ENCODE peak calls at places on chromosomes 13 and 19, in ten cellular contexts. One of them, this sample, is unnamed.

GRCh38 chr19:4291200-4291732 is 10.9 kb downstream of the TMIGD2 start:
- DNase-seq in mesothelial cell of epicardium: no peak
- DNase-seq in heart right ventricle: no peak
- DNase-seq in body of pancreas: no peak
- DNase-seq in nephron progenitor cell: no peak
- DNase-seq in brain microvascular endothelial cell: no peak
- DNase-seq in H1: no peak
- DNase-seq in astrocyte of the spinal cord: no peak
- DNase-seq in cardiac fibroblast: no peak
- DNase-seq in sigmoid colon: no peak
- DNase-seq in this sample: no peak

GRCh38 chr13:78102121-78102677 is 183.6 kb upstream of the EDNRB start:
- DNase-seq in mesothelial cell of epicardium: no peak
- DNase-seq in heart right ventricle: peak; percentile 41
- DNase-seq in body of pancreas: peak; percentile 19
- DNase-seq in nephron progenitor cell: no peak
- DNase-seq in brain microvascular endothelial cell: peak; percentile 4
- DNase-seq in H1: no peak
- DNase-seq in astrocyte of the spinal cord: peak; percentile 14
- DNase-seq in cardiac fibroblast: peak; percentile 93
- DNase-seq in sigmoid colon: peak; percentile 64
- DNase-seq in this sample: no peak

GRCh38 chr19:35031072-35031881 is 1.0 kb downstream of the SCN1B start:
- DNase-seq in mesothelial cell of epicardium: no peak
- DNase-seq in heart right ventricle: no peak
- DNase-seq in body of pancreas: no peak
- DNase-seq in nephron progenitor cell: peak; percentile 74
- DNase-seq in brain microvascular endothelial cell: no peak
- DNase-seq in H1: peak; percentile 70
- DNase-seq in astrocyte of the spinal cord: peak; percentile 41
- DNase-seq in cardiac fibroblast: peak; percentile 23
- DNase-seq in sigmoid colon: no peak
- DNase-seq in this sample: no peak

GRCh38 chr19:48497728-48498575 is 13.7 kb downstream of the LMTK3 start:
- DNase-seq in mesothelial cell of epicardium: no peak
- DNase-seq in heart right ventricle: no peak
- DNase-seq in body of pancreas: no peak
- DNase-seq in nephron progenitor cell: no peak
- DNase-seq in brain microvascular endothelial cell: no peak
- DNase-seq in H1: no peak
- DNase-seq in astrocyte of the spinal cord: no peak
- DNase-seq in cardiac fibroblast: no peak
- DNase-seq in sigmoid colon: no peak
- DNase-seq in this sample: no peak

GRCh38 chr19:36775768-36776167 is 3.2 kb upstream of the ZNF850 start:
- DNase-seq in mesothelial cell of epicardium: no peak
- DNase-seq in heart right ventricle: peak; percentile 50
- DNase-seq in body of pancreas: peak; percentile 49
- DNase-seq in nephron progenitor cell: no peak
- DNase-seq in brain microvascular endothelial cell: no peak
- DNase-seq in H1: no peak
- DNase-seq in astrocyte of the spinal cord: no peak
- DNase-seq in cardiac fibroblast: peak; percentile 19
- DNase-seq in sigmoid colon: no peak
- DNase-seq in this sample: no peak

GRCh38 chr13:35475131-35475959 is 1.1 kb downstream of the MAB21L1 start:
- DNase-seq in mesothelial cell of epicardium: no peak
- DNase-seq in heart right ventricle: peak; percentile 31
- DNase-seq in body of pancreas: no peak
- DNase-seq in nephron progenitor cell: peak; percentile 63
- DNase-seq in brain microvascular endothelial cell: peak; percentile 7
- DNase-seq in H1: peak; percentile 71
- DNase-seq in astrocyte of the spinal cord: peak; percentile 49
- DNase-seq in cardiac fibroblast: peak; percentile 34
- DNase-seq in sigmoid colon: peak; percentile 61
- DNase-seq in this sample: peak; percentile 43

GRCh38 chr19:54142166-54142780 is 4.7 kb downstream of the CNOT3 start:
- DNase-seq in mesothelial cell of epicardium: no peak
- DNase-seq in heart right ventricle: no peak
- DNase-seq in body of pancreas: no peak
- DNase-seq in nephron progenitor cell: no peak
- DNase-seq in brain microvascular endothelial cell: no peak
- DNase-seq in H1: no peak
- DNase-seq in astrocyte of the spinal cord: no peak
- DNase-seq in cardiac fibroblast: no peak
- DNase-seq in sigmoid colon: no peak
- DNase-seq in this sample: no peak

GRCh38 chr13:111219306-111219705 is 101.1 kb upstream of the TEX29 start:
- DNase-seq in mesothelial cell of epicardium: no peak
- DNase-seq in heart right ventricle: peak; percentile 49
- DNase-seq in body of pancreas: peak; percentile 35
- DNase-seq in nephron progenitor cell: no peak
- DNase-seq in brain microvascular endothelial cell: peak; percentile 83
- DNase-seq in H1: no peak
- DNase-seq in astrocyte of the spinal cord: peak; percentile 79
- DNase-seq in cardiac fibroblast: peak; percentile 91
- DNase-seq in sigmoid colon: peak; percentile 81
- DNase-seq in this sample: no peak

GRCh38 chr13:98626298-98626940 is 49.5 kb upstream of the STK24 start:
- DNase-seq in mesothelial cell of epicardium: no peak
- DNase-seq in heart right ventricle: no peak
- DNase-seq in body of pancreas: no peak
- DNase-seq in nephron progenitor cell: no peak
- DNase-seq in brain microvascular endothelial cell: no peak
- DNase-seq in H1: peak; percentile 8
- DNase-seq in astrocyte of the spinal cord: no peak
- DNase-seq in cardiac fibroblast: no peak
- DNase-seq in sigmoid colon: no peak
- DNase-seq in this sample: no peak

GRCh38 chr19:6056801-6057650 is 53.3 kb downstream of the RFX2 start:
- DNase-seq in mesothelial cell of epicardium: no peak
- DNase-seq in heart right ventricle: peak; percentile 84
- DNase-seq in body of pancreas: peak; percentile 50
- DNase-seq in nephron progenitor cell: no peak
- DNase-seq in brain microvascular endothelial cell: peak; percentile 93
- DNase-seq in H1: no peak
- DNase-seq in astrocyte of the spinal cord: peak; percentile 94
- DNase-seq in cardiac fibroblast: peak; percentile 97
- DNase-seq in sigmoid colon: peak; percentile 94
- DNase-seq in this sample: no peak

GRCh38 chr19:21158523-21159135 is 16.8 kb downstream of the ZNF431 start:
- DNase-seq in mesothelial cell of epicardium: no peak
- DNase-seq in heart right ventricle: no peak
- DNase-seq in body of pancreas: no peak
- DNase-seq in nephron progenitor cell: no peak
- DNase-seq in brain microvascular endothelial cell: peak; percentile 4
- DNase-seq in H1: no peak
- DNase-seq in astrocyte of the spinal cord: peak; percentile 48
- DNase-seq in cardiac fibroblast: peak; percentile 67
- DNase-seq in sigmoid colon: no peak
- DNase-seq in this sample: no peak

GRCh38 chr19:9861503-9861902 is 26.4 kb downstream of the PIN1 start:
- DNase-seq in mesothelial cell of epicardium: no peak
- DNase-seq in heart right ventricle: no peak
- DNase-seq in body of pancreas: no peak
- DNase-seq in nephron progenitor cell: no peak
- DNase-seq in brain microvascular endothelial cell: no peak
- DNase-seq in H1: no peak
- DNase-seq in astrocyte of the spinal cord: no peak
- DNase-seq in cardiac fibroblast: no peak
- DNase-seq in sigmoid colon: no peak
- DNase-seq in this sample: no peak

GRCh38 chr13:37207646-37208045 is 102.2 kb upstream of the CSNK1A1L start:
- DNase-seq in mesothelial cell of epicardium: no peak
- DNase-seq in heart right ventricle: no peak
- DNase-seq in body of pancreas: no peak
- DNase-seq in nephron progenitor cell: no peak
- DNase-seq in brain microvascular endothelial cell: peak; percentile 70
- DNase-seq in H1: no peak
- DNase-seq in astrocyte of the spinal cord: peak; percentile 29
- DNase-seq in cardiac fibroblast: peak; percentile 57
- DNase-seq in sigmoid colon: no peak
- DNase-seq in this sample: no peak

DNA sequence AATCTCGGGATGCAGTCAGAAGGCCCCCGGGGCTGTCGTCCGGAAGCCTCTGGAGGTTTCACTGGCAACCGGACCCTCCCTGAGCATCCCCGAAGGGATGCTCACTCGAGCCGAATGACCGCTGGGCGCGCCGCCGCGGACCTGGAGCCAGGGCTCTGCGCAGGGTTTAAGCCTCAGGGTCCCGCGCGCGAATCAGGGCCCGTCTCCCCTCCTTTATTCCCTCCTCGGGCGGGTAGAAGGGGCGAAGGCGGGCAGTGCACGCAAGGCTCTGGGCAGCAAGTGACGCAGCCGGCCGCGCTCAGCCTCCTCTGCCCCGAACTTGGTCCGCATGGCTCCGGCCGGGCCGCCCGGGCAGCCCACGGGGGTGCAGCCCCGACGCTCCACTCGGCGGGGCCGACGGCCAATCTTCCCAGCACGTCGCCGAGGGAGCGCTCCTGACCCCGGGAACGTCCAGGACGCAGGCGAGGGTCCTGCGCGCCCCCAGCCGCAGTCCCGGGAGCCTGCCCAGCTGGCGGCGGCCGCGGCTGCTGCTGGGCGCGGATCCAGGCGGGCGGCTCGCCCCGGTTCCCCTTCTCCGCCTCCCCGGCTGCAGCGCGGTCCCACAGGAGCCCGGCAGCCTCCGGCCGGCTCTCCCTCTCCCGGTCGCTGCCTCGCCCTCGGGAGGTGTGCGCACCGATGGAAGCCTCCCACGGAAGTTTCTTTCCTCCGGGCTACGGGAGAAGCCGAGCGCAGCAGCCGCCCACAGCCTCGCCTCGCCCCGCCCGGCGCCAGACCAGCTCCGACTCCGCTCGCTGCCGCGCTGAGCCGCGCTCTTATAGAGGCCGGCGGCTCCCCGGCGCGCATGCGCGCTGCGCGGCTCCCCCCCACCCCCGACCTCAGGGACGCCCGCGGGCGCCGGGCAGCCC is at the start of gene SHISA2:
- DNase-seq in mesothelial cell of epicardium: peak; percentile 39
- DNase-seq in heart right ventricle: no peak
- DNase-seq in body of pancreas: peak; percentile 41
- DNase-seq in nephron progenitor cell: peak; percentile 69
- DNase-seq in brain microvascular endothelial cell: no peak
- DNase-seq in H1: peak; percentile 79
- DNase-seq in astrocyte of the spinal cord: peak; percentile 78
- DNase-seq in cardiac fibroblast: peak; percentile 56
- DNase-seq in sigmoid colon: no peak
- DNase-seq in this sample: peak; percentile 20
- TF ChIP-seq CTCF in mesothelial cell of epicardium: no peak
- TF ChIP-seq CTCF in heart right ventricle: no peak
- TF ChIP-seq CTCF in body of pancreas: no peak
- TF ChIP-seq CTCF in nephron progenitor cell: no peak
- TF ChIP-seq CTCF in brain microvascular endothelial cell: no peak
- TF ChIP-seq CTCF in H1: no peak
- TF ChIP-seq CTCF in astrocyte of the spinal cord: no peak
- TF ChIP-seq CTCF in cardiac fibroblast: no peak
- TF ChIP-seq CTCF in sigmoid colon: no peak
- TF ChIP-seq CTCF in this sample: no peak

GRCh38 chr19:44587863-44588752 is 25.3 kb upstream of the IGSF23 start:
- DNase-seq in mesothelial cell of epicardium: no peak
- DNase-seq in heart right ventricle: no peak
- DNase-seq in body of pancreas: no peak
- DNase-seq in nephron progenitor cell: no peak
- DNase-seq in brain microvascular endothelial cell: peak; percentile 96
- DNase-seq in H1: no peak
- DNase-seq in astrocyte of the spinal cord: peak; percentile 93
- DNase-seq in cardiac fibroblast: peak; percentile 90
- DNase-seq in sigmoid colon: no peak
- DNase-seq in this sample: peak; percentile 70
- TF ChIP-seq CTCF in mesothelial cell of epicardium: no peak
- TF ChIP-seq CTCF in heart right ventricle: peak; percentile 40
- TF ChIP-seq CTCF in body of pancreas: no peak
- TF ChIP-seq CTCF in nephron progenitor cell: no peak
- TF ChIP-seq CTCF in brain microvascular endothelial cell: peak; percentile 41
- TF ChIP-seq CTCF in H1: no peak
- TF ChIP-seq CTCF in astrocyte of the spinal cord: peak; percentile 33
- TF ChIP-seq CTCF in cardiac fibroblast: peak; percentile 32
- TF ChIP-seq CTCF in sigmoid colon: no peak
- TF ChIP-seq CTCF in this sample: no peak

GRCh38 chr19:11347546-11347945 is 1.2 kb downstream of the CCDC159 start:
- DNase-seq in mesothelial cell of epicardium: no peak
- DNase-seq in heart right ventricle: no peak
- DNase-seq in body of pancreas: no peak
- DNase-seq in nephron progenitor cell: no peak
- DNase-seq in brain microvascular endothelial cell: no peak
- DNase-seq in H1: no peak
- DNase-seq in astrocyte of the spinal cord: no peak
- DNase-seq in cardiac fibroblast: no peak
- DNase-seq in sigmoid colon: no peak
- DNase-seq in this sample: no peak

GRCh38 chr19:11349171-11349570 is 2.9 kb downstream of the CCDC159 start:
- DNase-seq in mesothelial cell of epicardium: no peak
- DNase-seq in heart right ventricle: no peak
- DNase-seq in body of pancreas: no peak
- DNase-seq in nephron progenitor cell: no peak
- DNase-seq in brain microvascular endothelial cell: no peak
- DNase-seq in H1: no peak
- DNase-seq in astrocyte of the spinal cord: no peak
- DNase-seq in cardiac fibroblast: no peak
- DNase-seq in sigmoid colon: no peak
- DNase-seq in this sample: no peak

GRCh38 chr19:11342429-11342828 is 3.0 kb upstream of the RAB3D start:
- DNase-seq in mesothelial cell of epicardium: no peak
- DNase-seq in heart right ventricle: no peak
- DNase-seq in body of pancreas: no peak
- DNase-seq in nephron progenitor cell: no peak
- DNase-seq in brain microvascular endothelial cell: no peak
- DNase-seq in H1: no peak
- DNase-seq in astrocyte of the spinal cord: no peak
- DNase-seq in cardiac fibroblast: no peak
- DNase-seq in sigmoid colon: no peak
- DNase-seq in this sample: no peak

GRCh38 chr19:11345122-11345752 is 831 bp downstream of the TMEM205 start:
- DNase-seq in mesothelial cell of epicardium: no peak
- DNase-seq in heart right ventricle: no peak
- DNase-seq in body of pancreas: peak; percentile 28
- DNase-seq in nephron progenitor cell: no peak
- DNase-seq in brain microvascular endothelial cell: no peak
- DNase-seq in H1: no peak
- DNase-seq in astrocyte of the spinal cord: no peak
- DNase-seq in cardiac fibroblast: no peak
- DNase-seq in sigmoid colon: no peak
- DNase-seq in this sample: no peak

GRCh38 chr19:11346104-11346940 is at the start of the genes CCDC159 and TMEM205:
- DNase-seq in mesothelial cell of epicardium: peak; percentile 95
- DNase-seq in heart right ventricle: peak; percentile 99
- DNase-seq in body of pancreas: peak; percentile 99
- DNase-seq in nephron progenitor cell: peak; percentile 97
- DNase-seq in brain microvascular endothelial cell: peak; percentile 99
- DNase-seq in H1: peak; percentile 96
- DNase-seq in astrocyte of the spinal cord: peak; percentile 100
- DNase-seq in cardiac fibroblast: peak; percentile 100
- DNase-seq in sigmoid colon: peak; percentile 100
- DNase-seq in this sample: peak; percentile 100
- TF ChIP-seq CTCF in mesothelial cell of epicardium: no peak
- TF ChIP-seq CTCF in heart right ventricle: peak; percentile 36
- TF ChIP-seq CTCF in body of pancreas: no peak
- TF ChIP-seq CTCF in nephron progenitor cell: no peak
- TF ChIP-seq CTCF in brain microvascular endothelial cell: no peak
- TF ChIP-seq CTCF in H1: no peak
- TF ChIP-seq CTCF in astrocyte of the spinal cord: peak; percentile 5
- TF ChIP-seq CTCF in cardiac fibroblast: no peak
- TF ChIP-seq CTCF in sigmoid colon: no peak
- TF ChIP-seq CTCF in this sample: no peak

GRCh38 chr13:46314587-46314986 is 72.5 kb downstream of the RUBCNL start:
- DNase-seq in mesothelial cell of epicardium: no peak
- DNase-seq in heart right ventricle: no peak
- DNase-seq in body of pancreas: no peak
- DNase-seq in nephron progenitor cell: no peak
- DNase-seq in brain microvascular endothelial cell: no peak
- DNase-seq in H1: no peak
- DNase-seq in astrocyte of the spinal cord: no peak
- DNase-seq in cardiac fibroblast: no peak
- DNase-seq in sigmoid colon: no peak
- DNase-seq in this sample: no peak
- TF ChIP-seq CTCF in mesothelial cell of epicardium: no peak
- TF ChIP-seq CTCF in heart right ventricle: no peak
- TF ChIP-seq CTCF in body of pancreas: no peak
- TF ChIP-seq CTCF in nephron progenitor cell: no peak
- TF ChIP-seq CTCF in brain microvascular endothelial cell: no peak
- TF ChIP-seq CTCF in H1: no peak
- TF ChIP-seq CTCF in astrocyte of the spinal cord: no peak
- TF ChIP-seq CTCF in cardiac fibroblast: no peak
- TF ChIP-seq CTCF in sigmoid colon: no peak
- TF ChIP-seq CTCF in this sample: no peak